ENCODE peak calls at places on chromosomes 16 and 17, in eight cellular contexts. A is NCI-H2081; C is Daoy; T is kidney tubule cell; D is activated T-cell treated with anti-CD3 and anti-CD28 coated beads, Interleukin-2, amount 50 U/mL, for 1 hour; I is retinal pigment epithelial cell; N is ACHN; F is cardiac septum. L is an unnamed sample.

GRCh38 chr17:57750930-57751329 is 5.8 kb upstream of the CCDC182 start:
- DNase-seq in C (no peak), N (no peak), I (no peak), D (no peak), F (no peak), T (no peak), A (no peak), L (no peak)

GRCh38 chr16:58271589-58271988 is 23.2 kb downstream of the PRSS54 start:
- DNase-seq in D (no peak), T (peak; percentile 8), I (no peak), C (no peak), F (no peak), A (no peak), N (no peak), L (no peak)

GRCh38 chr16:28623172-28623711 is 13.4 kb upstream of the SULT1A1 start:
- DNase-seq in F (no peak), A (peak; percentile 93), T (peak; percentile 62), D (peak; percentile 73), N (peak; percentile 45), C (no peak), I (no peak), L (peak; percentile 46)

GRCh38 chr17:16911141-16911937 is 60.6 kb downstream of the TNFRSF13B start:
- DNase-seq in T (no peak), N (no peak), C (no peak), I (no peak), F (peak; percentile 75), D (peak; percentile 45), A (no peak), L (no peak)

GRCh38 chr16:27241658-27242057 is 26.9 kb downstream of the NSMCE1 start:
- DNase-seq in A (no peak), T (no peak), I (no peak), N (no peak), F (no peak), C (no peak), D (peak; percentile 8), L (no peak)

GRCh38 chr17:51275381-51275780 is 15.0 kb downstream of the UTP18 start:
- DNase-seq in C (no peak), A (no peak), D (no peak), F (no peak), I (no peak), N (no peak), T (no peak), L (no peak)

GRCh38 chr16:48613061-48613957 is 3.3 kb upstream of the N4BP1 start:
- DNase-seq in I (no peak), C (no peak), A (no peak), F (no peak), D (peak; percentile 62), T (peak; percentile 55), N (no peak), L (no peak)

GRCh38 chr17:45200701-45201100 is 21.0 kb upstream of the FMNL1 start:
- DNase-seq in T (no peak), F (no peak), A (no peak), D (no peak), C (no peak), I (no peak), N (no peak), L (no peak)

GRCh38 chr17:65954148-65954449 is 237.8 kb downstream of the CEP112 start:
- DNase-seq in A (no peak), C (no peak), T (no peak), D (no peak), F (no peak), N (no peak), I (no peak), L (no peak)

GRCh38 chr16:85752511-85753420 is 1.9 kb upstream of the C16orf74 start:
- DNase-seq in D (no peak), C (peak; percentile 56), N (no peak), T (peak; percentile 22), I (no peak), F (no peak), A (no peak), L (no peak)

GRCh38 chr17:76944477-76944876 is 76.3 kb downstream of the MGAT5B start:
- DNase-seq in T (no peak), A (no peak), C (no peak), F (no peak), I (no peak), N (no peak), D (no peak), L (no peak)

GRCh38 chr16:77833906-77834599 is 45.7 kb downstream of the VAT1L start:
- DNase-seq in N (peak; percentile 17), D (no peak), C (peak; percentile 84), T (peak; percentile 71), A (no peak), F (no peak), I (no peak), L (no peak)

GRCh38 chr16:84198401-84198800 is 7.4 kb downstream of the ADAD2 start:
- DNase-seq in C (peak; percentile 58), A (no peak), N (peak; percentile 59), T (no peak), F (no peak), D (no peak), I (no peak), L (no peak)

GRCh38 chr16:29674188-29674587 is 4.8 kb upstream of the QPRT start:
- DNase-seq in I (no peak), T (peak; percentile 28), D (no peak), F (no peak), N (no peak), C (peak; percentile 15), A (no peak), L (no peak)